ENCODE peak calls at places on chromosomes 11 and 22, in six cellular contexts. T is cardiac septum; M is HTR-8/SVneo; J is naive thymus-derived CD8-positive, alpha-beta T cell; Z is RCC 7860; P is SHP77. B is an unnamed sample.

GRCh38 chr11:130312046-130312445 is 2.7 kb downstream of the ZBTB44 start:
- DNase-seq in T (no peak), M (no peak), J (no peak), Z (no peak), P (no peak), B (no peak)

GRCh38 chr22:23696326-23696851 is 5.6 kb downstream of the RGL4 start:
- DNase-seq in T (peak; percentile 89), M (no peak), J (peak; percentile 51), Z (no peak), P (no peak), B (no peak)

GRCh38 chr11:59264736-59265135 is 52.0 kb upstream of the MPEG1 start:
- DNase-seq in T (no peak), M (no peak), J (no peak), Z (no peak), P (no peak), B (no peak)

GRCh38 chr11:61496602-61497400 is 11.7 kb upstream of the LRRC10B start:
- DNase-seq in T (no peak), M (no peak), J (no peak), Z (no peak), P (no peak), B (no peak)

GRCh38 chr11:15006139-15006759 is 34.1 kb upstream of the CALCA start:
- DNase-seq in T (no peak), M (no peak), J (no peak), Z (peak; percentile 25), P (peak; percentile 25), B (no peak)

GRCh38 chr11:64362339-64362738 is 3.4 kb downstream of the RPS6KA4 start:
- DNase-seq in T (no peak), M (no peak), J (no peak), Z (no peak), P (no peak), B (no peak)

GRCh38 chr11:117070016-117070415 is 28.2 kb downstream of the SIK3 start:
- DNase-seq in T (no peak), M (no peak), J (no peak), Z (no peak), P (no peak), B (no peak)

GRCh38 chr22:28112548-28113043 is 193.5 kb upstream of the PITPNB start:
- DNase-seq in T (peak; percentile 77), M (peak; percentile 12), J (no peak), Z (no peak), P (peak; percentile 19), B (no peak)

GRCh38 chr11:37504066-37504611 is 906.1 kb upstream of the RAG2 start:
- DNase-seq in T (no peak), M (peak; percentile 48), J (no peak), Z (peak; percentile 98), P (no peak), B (peak; percentile 92)

GRCh38 chr22:25651332-25651731 is 86.9 kb downstream of the GRK3 start:
- DNase-seq in T (no peak), M (no peak), J (no peak), Z (no peak), P (peak; percentile 36), B (no peak)

GRCh38 chr11:528166-528814 is 7.1 kb downstream of the HRAS start:
- DNase-seq in T (no peak), M (no peak), J (no peak), Z (no peak), P (no peak), B (no peak)

GRCh38 chr22:20001082-20001638 is 15.5 kb downstream of the ARVCF start:
- DNase-seq in T (no peak), M (no peak), J (no peak), Z (no peak), P (no peak), B (no peak)